ENCODE peak calls at places on chromosomes 1 and 21, in five cellular contexts. K is H1, E is neuronal stem cell, N is H9, I is mesenchymal stem cell. B is an unnamed sample.
A peak's percentile ranks its signal among the peaks of the same experiment; 100 is the strongest.

GRCh38 chr1:231319080-231319479 is 18.6 kb downstream of the EXOC8 start:
- DNase-seq in K (no peak), E (no peak), N (no peak), I (no peak), B (no peak)

GRCh38 chr1:85394130-85394529 is 70.8 kb downstream of the DDAH1 start:
- DNase-seq in K (no peak), E (no peak), N (no peak), I (peak; percentile 31), B (no peak)

GRCh38 chr1:9013824-9014223 is 12.4 kb downstream of the SLC2A7 start:
- DNase-seq in K (no peak), E (no peak), N (no peak), I (no peak), B (no peak)

GRCh38 chr1:30407862-30408580 is 315.4 kb downstream of the MATN1 start:
- DNase-seq in K (no peak), E (no peak), N (peak; percentile 5), I (no peak), B (no peak)

GRCh38 chr1:227281371-227281770 is 36.9 kb downstream of the CDC42BPA start:
- DNase-seq in K (no peak), E (no peak), N (no peak), I (no peak), B (no peak)

GRCh38 chr1:21302747-21303715 is 12.8 kb upstream of the ECE1 start:
- DNase-seq in K (no peak), E (no peak), N (no peak), I (peak; percentile 90), B (peak; percentile 67)

GRCh38 chr1:1161683-1162079 is 12.0 kb upstream of the TTLL10 start:
- DNase-seq in K (no peak), E (no peak), N (no peak), I (no peak), B (no peak)

GRCh38 chr1:170415734-170416372 is 116.1 kb upstream of the GORAB start:
- DNase-seq in K (no peak), E (no peak), N (no peak), I (no peak), B (no peak)

GRCh38 chr1:184595609-184596008 is 159.0 kb downstream of the EDEM3 start:
- DNase-seq in K (no peak), E (no peak), N (no peak), I (peak; percentile 92), B (peak; percentile 94)

GRCh38 chr1:82818596-82818995 is 1017.9 kb downstream of the ADGRL2 start:
- DNase-seq in K (no peak), E (no peak), N (no peak), I (no peak), B (no peak)

GRCh38 chr1:181135815-181136737 is 47.6 kb downstream of the IER5 start:
- DNase-seq in K (no peak), E (no peak), N (no peak), I (peak; percentile 79), B (peak; percentile 89)

GRCh38 chr1:8600336-8600735 is 217.1 kb downstream of the RERE start:
- DNase-seq in K (no peak), E (no peak), N (no peak), I (no peak), B (no peak)

GRCh38 chr1:240691521-240692338 is 79.8 kb upstream of the GREM2 start:
- DNase-seq in K (peak; percentile 27), E (peak; percentile 37), N (peak; percentile 66), I (peak; percentile 63), B (peak; percentile 77)

GRCh38 chr1:182142621-182143020 is 81.1 kb upstream of the ZNF648 start:
- DNase-seq in K (no peak), E (no peak), N (no peak), I (no peak), B (no peak)

GRCh38 chr21:36684957-36685714 is 13.8 kb upstream of the SIM2 start:
- DNase-seq in K (no peak), E (no peak), N (no peak), I (no peak), B (no peak)

GRCh38 chr1:20179369-20180172 is 6.3 kb upstream of the UBXN10 start:
- DNase-seq in K (no peak), E (no peak), N (no peak), I (no peak), B (no peak)

GRCh38 chr1:229131243-229132105 is 139.4 kb upstream of the RAB4A start:
- DNase-seq in K (no peak), E (no peak), N (no peak), I (no peak), B (no peak)

GRCh38 chr1:42646056-42646455 is 12.2 kb upstream of the PPIH start:
- DNase-seq in K (no peak), E (no peak), N (no peak), I (no peak), B (no peak)

GRCh38 chr21:31372176-31372765 is 28.2 kb upstream of the TIAM1 start:
- DNase-seq in K (no peak), E (no peak), N (no peak), I (no peak), B (no peak)

GRCh38 chr1:233945979-233946378 is 41.5 kb downstream of the SLC35F3 start:
- DNase-seq in K (no peak), E (no peak), N (no peak), I (no peak), B (no peak)

GRCh38 chr21:43944181-43944633 is 67.9 kb upstream of the TRAPPC10 start:
- DNase-seq in K (no peak), E (no peak), N (no peak), I (no peak), B (no peak)

GRCh38 chr1:57186455-57186854 is 220.6 kb upstream of the C8B start:
- DNase-seq in K (no peak), E (no peak), N (no peak), I (no peak), B (no peak)

GRCh38 chr1:7383671-7384070 is 387.4 kb upstream of the VAMP3 start:
- DNase-seq in K (no peak), E (no peak), N (peak; percentile 2), I (no peak), B (no peak)

GRCh38 chr1:7046891-7047290 is 261.6 kb downstream of the CAMTA1 start:
- DNase-seq in K (no peak), E (no peak), N (peak; percentile 1), I (no peak), B (no peak)

GRCh38 chr1:228400237-228400651 is 6.4 kb downstream of the TRIM11 start:
- DNase-seq in K (no peak), E (no peak), N (peak; percentile 8), I (no peak), B (no peak)

GRCh38 chr1:62437273-62437945 is 560 bp downstream of the USP1 start:
- DNase-seq in K (no peak), E (peak; percentile 18), N (no peak), I (peak; percentile 33), B (peak; percentile 27)

GRCh38 chr1:186152227-186152944 is 222.7 kb downstream of the TPR start:
- DNase-seq in K (no peak), E (no peak), N (no peak), I (peak; percentile 75), B (peak; percentile 99)

GRCh38 chr21:31566611-31567010 is 92.9 kb upstream of the SOD1 start:
- DNase-seq in K (no peak), E (no peak), N (no peak), I (no peak), B (peak; percentile 36)

GRCh38 chr1:110083453-110084225 is 13.2 kb upstream of the ALX3 start:
- DNase-seq in K (no peak), E (no peak), N (no peak), I (peak; percentile 26), B (no peak)

GRCh38 chr1:71589005-71589404 is 508.2 kb upstream of the ZRANB2 start:
- DNase-seq in K (no peak), E (no peak), N (no peak), I (no peak), B (no peak)
- H2BK12ac ChIP-seq in K (no peak overlapping the region), E (no peak overlapping the region), N (no peak overlapping the region), I (no peak overlapping the region), B (no peak overlapping the region)

GRCh38 chr1:208161656-208162375 is 82.4 kb downstream of the PLXNA2 start:
- DNase-seq in K (no peak), E (no peak), N (no peak), I (peak; percentile 71), B (no peak)
- H3K4me1 ChIP-seq in K (peaks cover 18% of the 10 kb centered on the region), E (peaks cover 39% of the 10 kb centered on the region), N (peaks cover 12% of the 10 kb centered on the region), I (peaks cover 13% of the 10 kb centered on the region), B (peaks cover 24% of the 10 kb centered on the region)

DNA sequence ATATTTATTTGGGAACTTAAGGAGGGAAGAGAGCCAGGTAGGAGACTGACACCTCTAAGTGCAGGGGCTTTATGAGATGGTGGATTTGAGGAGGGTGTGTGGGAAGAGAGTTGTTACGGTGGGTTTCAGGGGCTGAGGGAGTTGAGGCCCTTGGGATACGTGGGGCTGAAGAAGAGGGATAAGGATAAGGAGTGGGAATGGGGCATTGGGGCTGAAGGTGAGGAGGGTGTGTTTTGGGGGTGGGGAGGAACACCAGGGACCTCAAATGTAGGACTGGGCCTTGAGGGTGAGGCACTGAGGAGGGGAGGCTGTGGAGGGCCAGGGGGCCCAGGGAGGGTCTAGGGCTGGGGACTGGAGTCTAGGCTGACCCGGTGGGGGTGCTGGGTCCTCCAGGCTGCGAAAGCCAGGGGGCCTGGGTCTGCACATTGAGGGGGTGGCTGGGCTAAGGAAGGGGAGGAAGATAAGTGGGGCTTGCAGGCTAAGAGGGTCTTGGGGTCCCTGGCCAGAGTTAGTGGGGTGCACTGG is 1.2 kb upstream of the PLEKHM2 start:
- DNase-seq in K (no peak), E (no peak), N (no peak), I (no peak), B (no peak)
- H4K91ac ChIP-seq in K (no peak overlapping the region), E (no peak overlapping the region), N (no peak overlapping the region), I (no peak overlapping the region), B (peak overlapping the region; percentile 98)

GRCh38 chr21:28580585-28580984 is 412.1 kb downstream of the LTN1 start:
- DNase-seq in K (no peak), E (no peak), N (peak; percentile 32), I (no peak), B (no peak)
- H2BK12ac ChIP-seq in K (no peak overlapping the region), E (no peak overlapping the region), N (no peak overlapping the region), I (no peak overlapping the region), B (no peak overlapping the region)

GRCh38 chr1:61114178-61114870 is 32.0 kb downstream of the NFIA start:
- DNase-seq in K (no peak), E (no peak), N (no peak), I (no peak), B (no peak)
- H3K4me1 ChIP-seq in K (no peaks in the 10 kb centered on the region), E (no peaks in the 10 kb centered on the region), N (peaks cover 4% of the 10 kb centered on the region), I (no peaks in the 10 kb centered on the region), B (no peaks in the 10 kb centered on the region)